ENCODE peak calls at places on chromosomes 11 and 22, in ten cellular contexts. V, D, U, H, E, Y, C, S, N and J are unnamed samples.

GRCh38 chr11:31419669-31420068 is 50.0 kb downstream of the DNAJC24 start:
- DNase-seq in V (no peak), D (no peak), U (no peak), H (no peak), E (no peak), Y (no peak), C (no peak), S (no peak), N (no peak), J (no peak)

GRCh38 chr11:3159296-3160190 is 5.6 kb downstream of the OSBPL5 start:
- DNase-seq in V (peak; percentile 60), D (no peak), U (no peak), H (no peak), E (no peak), Y (peak; percentile 67), C (peak; percentile 56), S (no peak), N (no peak), J (no peak)

GRCh38 chr11:68353118-68353517 is 40.7 kb downstream of the LRP5 start:
- DNase-seq in V (no peak), D (no peak), U (no peak), H (no peak), E (no peak), Y (no peak), C (no peak), S (no peak), N (no peak), J (no peak)

GRCh38 chr11:71452354-71453020 is 516 bp upstream of the NADSYN1 start:
- DNase-seq in V (peak; percentile 23), D (no peak), U (peak; percentile 78), H (peak; percentile 25), E (no peak), Y (no peak), C (peak; percentile 71), S (peak; percentile 74), N (no peak), J (peak; percentile 75)

GRCh38 chr22:49240472-49240871 is 587.2 kb downstream of the BRD1 start:
- DNase-seq in V (no peak), D (no peak), U (no peak), H (no peak), E (no peak), Y (no peak), C (no peak), S (no peak), N (peak; percentile 63), J (no peak)

GRCh38 chr11:44016546-44017442 is 31.0 kb upstream of the ACCSL start:
- DNase-seq in V (no peak), D (no peak), U (no peak), H (no peak), E (no peak), Y (no peak), C (no peak), S (peak; percentile 65), N (peak; percentile 48), J (no peak)

GRCh38 chr11:72423840-72424239 is 10.5 kb downstream of the CLPB start:
- DNase-seq in V (no peak), D (no peak), U (no peak), H (no peak), E (no peak), Y (no peak), C (no peak), S (peak; percentile 24), N (peak; percentile 15), J (no peak)

GRCh38 chr11:3782963-3783362 is 14.4 kb downstream of the NUP98 start:
- DNase-seq in V (no peak), D (peak; percentile 58), U (no peak), H (no peak), E (no peak), Y (no peak), C (no peak), S (no peak), N (no peak), J (no peak)

DNA sequence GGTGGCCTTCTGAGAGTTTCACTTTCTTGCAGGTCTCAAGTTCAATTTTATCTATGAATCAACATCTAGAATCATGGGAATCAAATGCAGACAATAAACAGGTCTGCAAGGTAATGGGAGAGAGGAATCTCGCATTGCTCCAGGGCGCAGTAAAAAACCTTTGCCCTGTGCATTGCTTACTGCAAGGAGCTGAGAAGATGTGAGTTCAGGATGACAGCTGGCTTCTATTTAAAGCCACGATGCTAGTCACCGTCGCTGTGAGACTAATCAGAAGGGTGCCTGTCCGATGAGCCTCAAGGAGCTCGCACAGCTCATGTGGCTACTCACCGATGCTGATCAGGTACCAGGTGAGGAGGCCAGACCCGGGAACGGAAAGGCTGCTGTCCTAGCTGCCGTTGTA is 30.2 kb upstream of the APOA1 start:
- DNase-seq in V (no peak), D (no peak), U (no peak), H (no peak), E (no peak), Y (no peak), C (no peak), S (no peak), N (no peak), J (no peak)
- TF ChIP-seq CTCF in V (no peak), D (no peak), U (no peak), H (no peak), E (no peak), Y (no peak), C (no peak), S (no peak), N (no peak), J (no peak)

GRCh38 chr22:46008291-46008690 is 31.3 kb upstream of the WNT7B start:
- DNase-seq in V (no peak), D (no peak), U (no peak), H (no peak), E (no peak), Y (peak; percentile 23), C (no peak), S (no peak), N (no peak), J (peak; percentile 0)
- TF ChIP-seq CTCF in V (no peak), D (no peak), U (no peak), H (no peak), E (no peak), Y (no peak), C (no peak), S (no peak), N (no peak), J (no peak)

GRCh38 chr22:27238935-27239510 is 562.5 kb downstream of the MN1 start:
- DNase-seq in V (peak; percentile 76), D (no peak), U (no peak), H (peak; percentile 89), E (peak; percentile 48), Y (peak; percentile 81), C (no peak), S (peak; percentile 90), N (no peak), J (no peak)
- TF ChIP-seq CTCF in V (no peak), D (no peak), U (no peak), H (no peak), E (no peak), Y (no peak), C (no peak), S (no peak), N (no peak), J (no peak)

DNA sequence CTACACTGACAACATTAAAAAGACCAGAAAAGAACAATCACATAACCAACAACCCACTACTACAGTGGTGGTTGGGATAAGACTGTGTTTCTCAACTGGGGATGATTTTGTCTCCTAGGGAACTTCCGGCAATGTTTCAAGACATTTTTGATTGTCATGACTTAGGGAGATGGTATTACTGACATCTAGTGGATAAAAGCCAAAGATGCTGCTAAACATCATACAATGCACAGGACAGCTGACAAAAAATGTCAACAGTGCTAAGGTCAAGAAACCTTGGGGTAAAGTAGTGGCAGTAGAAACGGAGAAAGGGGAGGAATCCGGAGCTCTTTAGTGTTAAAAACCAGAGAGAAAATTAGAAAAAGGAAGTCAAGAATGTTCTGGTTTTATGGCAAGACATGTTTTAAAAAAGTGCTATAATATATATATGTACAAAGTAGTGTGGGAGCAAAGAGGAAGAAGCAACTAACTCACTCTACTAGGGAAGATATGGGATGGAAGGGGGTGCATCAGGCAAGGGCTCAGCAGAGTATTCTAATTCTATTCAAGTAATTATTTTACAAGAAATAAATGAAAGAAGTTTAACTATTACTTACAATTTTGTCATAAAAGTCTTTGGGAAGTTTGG is 37.2 kb downstream of the CKAP5 start:
- DNase-seq in V (no peak), D (no peak), U (no peak), H (peak; percentile 10), E (no peak), Y (no peak), C (no peak), S (no peak), N (no peak), J (no peak)
- TF ChIP-seq CTCF in V (peak; percentile 22), D (peak; percentile 55), U (peak; percentile 66), H (peak; percentile 33), E (no peak), Y (peak; percentile 16), C (no peak), S (no peak), N (no peak), J (no peak)

GRCh38 chr11:12808519-12808918 is 134.3 kb downstream of the TEAD1 start:
- DNase-seq in V (no peak), D (no peak), U (no peak), H (no peak), E (no peak), Y (no peak), C (no peak), S (no peak), N (no peak), J (no peak)
- TF ChIP-seq CTCF in V (no peak), D (no peak), U (no peak), H (no peak), E (no peak), Y (no peak), C (no peak), S (no peak), N (no peak), J (no peak)

GRCh38 chr11:132312161-132312560 is 941.7 kb downstream of the NTM start:
- DNase-seq in V (no peak), D (no peak), U (no peak), H (peak; percentile 4), E (no peak), Y (no peak), C (no peak), S (no peak), N (no peak), J (no peak)

GRCh38 chr11:132310390-132311375 is 940.3 kb downstream of the NTM start:
- DNase-seq in V (peak; percentile 29), D (no peak), U (no peak), H (no peak), E (no peak), Y (no peak), C (no peak), S (no peak), N (no peak), J (no peak)

GRCh38 chr11:132311703-132312102 is 941.3 kb downstream of the NTM start:
- DNase-seq in V (no peak), D (no peak), U (no peak), H (no peak), E (no peak), Y (no peak), C (no peak), S (no peak), N (no peak), J (no peak)

GRCh38 chr11:132307309-132308020 is 937.0 kb downstream of the NTM start:
- DNase-seq in V (no peak), D (no peak), U (no peak), H (no peak), E (no peak), Y (no peak), C (no peak), S (no peak), N (no peak), J (no peak)

GRCh38 chr11:132312616-132313210 is 942.3 kb downstream of the NTM start:
- DNase-seq in V (peak; percentile 67), D (peak; percentile 79), U (peak; percentile 5), H (peak; percentile 2), E (peak; percentile 22), Y (no peak), C (no peak), S (no peak), N (no peak), J (peak; percentile 4)
- TF ChIP-seq CTCF in V (peak; percentile 70), D (peak; percentile 88), U (peak; percentile 60), H (peak; percentile 58), E (peak; percentile 66), Y (peak; percentile 32), C (peak; percentile 15), S (peak; percentile 13), N (no peak), J (peak; percentile 20)